ENCODE peak calls at places on chromosomes 1 and 21, in seven cellular contexts. One of them, this sample, is unnamed.
A peak's percentile ranks its signal among the peaks of the same experiment; 100 is the strongest.

GRCh38 chr1:35278886-35279554 is 10.5 kb downstream of the ZMYM4 start:
- DNase-seq in brain microvascular endothelial cell: peak; percentile 31
- DNase-seq in OCI-LY7: no peak
- DNase-seq in skeletal muscle cell: no peak
- DNase-seq in mammary epithelial cell: no peak
- DNase-seq in breast epithelium: no peak
- DNase-seq in gastrocnemius medialis: no peak
- DNase-seq in this sample: no peak

GRCh38 chr1:90074555-90075315 is 79.8 kb downstream of the ZNF326 start:
- DNase-seq in brain microvascular endothelial cell: no peak
- DNase-seq in OCI-LY7: no peak
- DNase-seq in skeletal muscle cell: no peak
- DNase-seq in mammary epithelial cell: no peak
- DNase-seq in breast epithelium: no peak
- DNase-seq in gastrocnemius medialis: no peak
- DNase-seq in this sample: no peak

GRCh38 chr1:46549697-46550681 is 1.5 kb downstream of the KNCN start:
- DNase-seq in brain microvascular endothelial cell: peak; percentile 75
- DNase-seq in OCI-LY7: peak; percentile 10
- DNase-seq in skeletal muscle cell: no peak
- DNase-seq in mammary epithelial cell: peak; percentile 49
- DNase-seq in breast epithelium: no peak
- DNase-seq in gastrocnemius medialis: no peak
- DNase-seq in this sample: peak; percentile 23

GRCh38 chr1:117375327-117375726 is 8.1 kb downstream of the MAN1A2 start:
- DNase-seq in brain microvascular endothelial cell: no peak
- DNase-seq in OCI-LY7: no peak
- DNase-seq in skeletal muscle cell: no peak
- DNase-seq in mammary epithelial cell: no peak
- DNase-seq in breast epithelium: no peak
- DNase-seq in gastrocnemius medialis: no peak
- DNase-seq in this sample: no peak

GRCh38 chr1:101365186-101365585 is 128.4 kb downstream of the S1PR1 start:
- DNase-seq in brain microvascular endothelial cell: peak; percentile 20
- DNase-seq in OCI-LY7: no peak
- DNase-seq in skeletal muscle cell: no peak
- DNase-seq in mammary epithelial cell: no peak
- DNase-seq in breast epithelium: no peak
- DNase-seq in gastrocnemius medialis: no peak
- DNase-seq in this sample: peak; percentile 21

GRCh38 chr1:212699839-212700596 is at the start of gene BATF3:
- DNase-seq in brain microvascular endothelial cell: no peak
- DNase-seq in OCI-LY7: peak; percentile 43
- DNase-seq in skeletal muscle cell: no peak
- DNase-seq in mammary epithelial cell: no peak
- DNase-seq in breast epithelium: no peak
- DNase-seq in gastrocnemius medialis: no peak
- DNase-seq in this sample: no peak

GRCh38 chr1:92538048-92538412 is 51.3 kb upstream of the GFI1 start:
- DNase-seq in brain microvascular endothelial cell: no peak
- DNase-seq in OCI-LY7: no peak
- DNase-seq in skeletal muscle cell: no peak
- DNase-seq in mammary epithelial cell: no peak
- DNase-seq in breast epithelium: no peak
- DNase-seq in gastrocnemius medialis: no peak
- DNase-seq in this sample: no peak

GRCh38 chr1:233624289-233624688 is 10.4 kb downstream of the KCNK1 start:
- DNase-seq in brain microvascular endothelial cell: no peak
- DNase-seq in OCI-LY7: no peak
- DNase-seq in skeletal muscle cell: no peak
- DNase-seq in mammary epithelial cell: no peak
- DNase-seq in breast epithelium: no peak
- DNase-seq in gastrocnemius medialis: no peak
- DNase-seq in this sample: no peak

GRCh38 chr1:172417552-172417951 is 2.9 kb upstream of the C1orf105 start:
- DNase-seq in brain microvascular endothelial cell: no peak
- DNase-seq in OCI-LY7: no peak
- DNase-seq in skeletal muscle cell: no peak
- DNase-seq in mammary epithelial cell: peak; percentile 62
- DNase-seq in breast epithelium: no peak
- DNase-seq in gastrocnemius medialis: no peak
- DNase-seq in this sample: no peak

GRCh38 chr1:213014642-213015041 is 1.0 kb downstream of the ANGEL2 start:
- DNase-seq in brain microvascular endothelial cell: peak; percentile 9
- DNase-seq in OCI-LY7: peak; percentile 29
- DNase-seq in skeletal muscle cell: no peak
- DNase-seq in mammary epithelial cell: peak; percentile 5
- DNase-seq in breast epithelium: no peak
- DNase-seq in gastrocnemius medialis: no peak
- DNase-seq in this sample: peak; percentile 33

GRCh38 chr1:31593136-31593665 is 16.9 kb downstream of the TINAGL1 start:
- DNase-seq in brain microvascular endothelial cell: no peak
- DNase-seq in OCI-LY7: no peak
- DNase-seq in skeletal muscle cell: no peak
- DNase-seq in mammary epithelial cell: no peak
- DNase-seq in breast epithelium: no peak
- DNase-seq in gastrocnemius medialis: no peak
- DNase-seq in this sample: no peak

GRCh38 chr1:26792924-26793323 is 5.2 kb downstream of the PIGV start:
- DNase-seq in brain microvascular endothelial cell: no peak
- DNase-seq in OCI-LY7: no peak
- DNase-seq in skeletal muscle cell: no peak
- DNase-seq in mammary epithelial cell: no peak
- DNase-seq in breast epithelium: no peak
- DNase-seq in gastrocnemius medialis: no peak
- DNase-seq in this sample: no peak

GRCh38 chr1:66980745-66981367 is 56.1 kb downstream of the MIER1 start:
- DNase-seq in brain microvascular endothelial cell: no peak
- DNase-seq in OCI-LY7: no peak
- DNase-seq in skeletal muscle cell: no peak
- DNase-seq in mammary epithelial cell: peak; percentile 35
- DNase-seq in breast epithelium: no peak
- DNase-seq in gastrocnemius medialis: no peak
- DNase-seq in this sample: peak; percentile 42

GRCh38 chr1:106584127-106584526 is 472.3 kb upstream of the PRMT6 start:
- DNase-seq in brain microvascular endothelial cell: no peak
- DNase-seq in OCI-LY7: no peak
- DNase-seq in skeletal muscle cell: no peak
- DNase-seq in mammary epithelial cell: no peak
- DNase-seq in breast epithelium: no peak
- DNase-seq in gastrocnemius medialis: no peak
- DNase-seq in this sample: peak; percentile 57

GRCh38 chr1:71019248-71019647 is 28.4 kb downstream of the PTGER3 start:
- DNase-seq in brain microvascular endothelial cell: no peak
- DNase-seq in OCI-LY7: no peak
- DNase-seq in skeletal muscle cell: no peak
- DNase-seq in mammary epithelial cell: no peak
- DNase-seq in breast epithelium: no peak
- DNase-seq in gastrocnemius medialis: no peak
- DNase-seq in this sample: no peak

GRCh38 chr21:38751379-38752050 is 54.2 kb upstream of the ETS2 start:
- DNase-seq in brain microvascular endothelial cell: peak; percentile 83
- DNase-seq in OCI-LY7: no peak
- DNase-seq in skeletal muscle cell: no peak
- DNase-seq in mammary epithelial cell: no peak
- DNase-seq in breast epithelium: no peak
- DNase-seq in gastrocnemius medialis: peak; percentile 38
- DNase-seq in this sample: peak; percentile 95

GRCh38 chr1:37475380-37476086 is 1.2 kb downstream of the ZC3H12A start:
- DNase-seq in brain microvascular endothelial cell: no peak
- DNase-seq in OCI-LY7: no peak
- DNase-seq in skeletal muscle cell: no peak
- DNase-seq in mammary epithelial cell: no peak
- DNase-seq in breast epithelium: peak; percentile 46
- DNase-seq in gastrocnemius medialis: peak; percentile 46
- DNase-seq in this sample: no peak

GRCh38 chr1:66940968-66941367 is 16.2 kb downstream of the MIER1 start:
- DNase-seq in brain microvascular endothelial cell: peak; percentile 65
- DNase-seq in OCI-LY7: no peak
- DNase-seq in skeletal muscle cell: no peak
- DNase-seq in mammary epithelial cell: no peak
- DNase-seq in breast epithelium: no peak
- DNase-seq in gastrocnemius medialis: no peak
- DNase-seq in this sample: peak; percentile 58

DNA sequence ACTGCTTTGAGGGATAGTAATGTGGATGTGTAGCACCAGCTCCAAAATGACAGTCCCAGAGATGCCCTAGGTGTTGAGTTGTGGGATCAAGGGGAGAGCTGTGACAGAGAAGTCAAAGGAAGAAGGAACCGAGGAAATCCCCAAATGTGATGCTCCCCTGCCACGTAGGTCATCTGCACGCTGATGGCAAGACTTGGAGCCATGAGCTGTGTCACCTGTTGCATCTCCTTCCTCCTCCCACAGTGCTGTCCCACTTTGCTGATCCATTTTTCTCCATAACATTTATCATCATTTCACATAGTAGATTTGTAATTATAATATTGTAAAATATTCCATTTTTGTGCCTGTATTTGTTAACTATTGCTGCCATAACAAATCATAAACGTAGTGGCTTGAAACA is 17.6 kb upstream of the RCAN1 start:
- DNase-seq in brain microvascular endothelial cell: no peak
- DNase-seq in OCI-LY7: no peak
- DNase-seq in skeletal muscle cell: no peak
- DNase-seq in mammary epithelial cell: no peak
- DNase-seq in breast epithelium: no peak
- DNase-seq in gastrocnemius medialis: no peak
- DNase-seq in this sample: no peak
- H3K4me3 ChIP-seq in brain microvascular endothelial cell: no peak overlapping the region
- H3K4me3 ChIP-seq in OCI-LY7: no peak overlapping the region
- H3K4me3 ChIP-seq in skeletal muscle cell: no peak overlapping the region
- H3K4me3 ChIP-seq in mammary epithelial cell: no peak overlapping the region
- H3K4me3 ChIP-seq in breast epithelium: no peak overlapping the region
- H3K4me3 ChIP-seq in gastrocnemius medialis: no peak overlapping the region
- H3K4me3 ChIP-seq in this sample: no peak overlapping the region

GRCh38 chr1:42320689-42321088 is 14.3 kb downstream of the FOXJ3 start:
- DNase-seq in brain microvascular endothelial cell: no peak
- DNase-seq in OCI-LY7: no peak
- DNase-seq in skeletal muscle cell: no peak
- DNase-seq in mammary epithelial cell: no peak
- DNase-seq in breast epithelium: no peak
- DNase-seq in gastrocnemius medialis: no peak
- DNase-seq in this sample: no peak

GRCh38 chr1:42318601-42319000 is 16.4 kb downstream of the FOXJ3 start:
- DNase-seq in brain microvascular endothelial cell: no peak
- DNase-seq in OCI-LY7: no peak
- DNase-seq in skeletal muscle cell: no peak
- DNase-seq in mammary epithelial cell: no peak
- DNase-seq in breast epithelium: no peak
- DNase-seq in gastrocnemius medialis: no peak
- DNase-seq in this sample: no peak

GRCh38 chr1:42321731-42322130 is 13.3 kb downstream of the FOXJ3 start:
- DNase-seq in brain microvascular endothelial cell: no peak
- DNase-seq in OCI-LY7: no peak
- DNase-seq in skeletal muscle cell: no peak
- DNase-seq in mammary epithelial cell: no peak
- DNase-seq in breast epithelium: no peak
- DNase-seq in gastrocnemius medialis: no peak
- DNase-seq in this sample: no peak

GRCh38 chr1:42319128-42319851 is 15.7 kb downstream of the FOXJ3 start:
- DNase-seq in brain microvascular endothelial cell: peak; percentile 60
- DNase-seq in OCI-LY7: no peak
- DNase-seq in skeletal muscle cell: peak; percentile 55
- DNase-seq in mammary epithelial cell: peak; percentile 17
- DNase-seq in breast epithelium: no peak
- DNase-seq in gastrocnemius medialis: no peak
- DNase-seq in this sample: peak; percentile 57

GRCh38 chr1:42319871-42320484 is 15.1 kb downstream of the FOXJ3 start:
- DNase-seq in brain microvascular endothelial cell: no peak
- DNase-seq in OCI-LY7: no peak
- DNase-seq in skeletal muscle cell: no peak
- DNase-seq in mammary epithelial cell: no peak
- DNase-seq in breast epithelium: no peak
- DNase-seq in gastrocnemius medialis: no peak
- DNase-seq in this sample: no peak
- H3K4me3 ChIP-seq in brain microvascular endothelial cell: no peak overlapping the region
- H3K4me3 ChIP-seq in OCI-LY7: no peak overlapping the region
- H3K4me3 ChIP-seq in skeletal muscle cell: no peak overlapping the region
- H3K4me3 ChIP-seq in mammary epithelial cell: no peak overlapping the region
- H3K4me3 ChIP-seq in breast epithelium: no peak overlapping the region
- H3K4me3 ChIP-seq in gastrocnemius medialis: peak overlapping the region; percentile 14
- H3K4me3 ChIP-seq in this sample: no peak overlapping the region

DNA sequence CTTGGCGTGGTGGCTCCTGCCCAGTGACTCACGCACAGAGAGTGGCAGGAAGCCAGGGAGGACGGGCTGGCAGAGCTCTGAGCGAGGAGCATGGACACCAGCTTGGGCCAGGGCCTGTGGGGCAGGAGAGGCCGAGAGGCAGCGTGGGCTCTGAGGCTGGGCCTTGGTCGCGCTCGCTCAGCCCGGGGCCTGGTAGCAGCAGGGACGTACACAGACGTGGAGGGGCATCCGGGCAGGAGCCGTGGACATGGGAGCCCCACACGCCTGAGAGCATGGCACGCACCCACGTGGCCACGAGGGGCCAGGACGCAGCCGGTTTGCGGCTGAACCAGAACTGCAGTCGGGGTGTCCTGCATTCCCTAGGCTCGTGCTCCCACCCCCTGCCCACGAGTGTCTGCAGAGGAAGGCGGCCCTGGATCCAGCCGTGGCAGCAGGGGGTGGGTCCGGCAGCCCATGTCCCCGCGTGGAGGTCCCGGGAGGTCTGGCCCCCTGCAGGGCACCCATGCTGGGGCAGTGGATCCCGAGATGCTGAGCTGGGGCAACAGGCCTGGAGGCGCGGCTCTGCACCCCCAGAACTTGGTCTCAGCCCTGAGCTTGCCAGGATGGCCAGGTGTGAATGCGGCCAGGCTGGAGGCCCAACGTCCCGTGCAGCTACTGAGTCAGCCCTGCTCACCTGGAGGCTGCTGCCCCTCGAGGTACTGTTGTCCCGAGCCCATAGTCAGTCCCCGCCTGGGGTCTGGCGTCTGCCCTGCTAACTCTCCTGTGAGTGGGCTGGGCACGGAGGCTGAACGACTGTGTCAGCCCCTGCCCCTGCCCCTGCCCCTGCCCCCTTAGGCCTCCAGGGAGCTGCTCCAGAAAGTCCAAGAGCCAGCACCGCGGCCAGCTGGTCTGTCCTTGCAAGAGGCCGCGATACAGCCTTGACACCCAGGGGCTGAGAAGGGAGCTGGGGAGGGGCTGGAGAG is 61.6 kb downstream of the SLX9 start:
- DNase-seq in brain microvascular endothelial cell: no peak
- DNase-seq in OCI-LY7: no peak
- DNase-seq in skeletal muscle cell: peak; percentile 34
- DNase-seq in mammary epithelial cell: peak; percentile 84
- DNase-seq in breast epithelium: peak; percentile 77
- DNase-seq in gastrocnemius medialis: peak; percentile 90
- DNase-seq in this sample: peak; percentile 49
- H3K4me3 ChIP-seq in brain microvascular endothelial cell: no peak overlapping the region
- H3K4me3 ChIP-seq in OCI-LY7: no peak overlapping the region
- H3K4me3 ChIP-seq in skeletal muscle cell: no peak overlapping the region
- H3K4me3 ChIP-seq in mammary epithelial cell: no peak overlapping the region
- H3K4me3 ChIP-seq in breast epithelium: no peak overlapping the region
- H3K4me3 ChIP-seq in gastrocnemius medialis: peak overlapping the region; percentile 6
- H3K4me3 ChIP-seq in this sample: no peak overlapping the region

DNA sequence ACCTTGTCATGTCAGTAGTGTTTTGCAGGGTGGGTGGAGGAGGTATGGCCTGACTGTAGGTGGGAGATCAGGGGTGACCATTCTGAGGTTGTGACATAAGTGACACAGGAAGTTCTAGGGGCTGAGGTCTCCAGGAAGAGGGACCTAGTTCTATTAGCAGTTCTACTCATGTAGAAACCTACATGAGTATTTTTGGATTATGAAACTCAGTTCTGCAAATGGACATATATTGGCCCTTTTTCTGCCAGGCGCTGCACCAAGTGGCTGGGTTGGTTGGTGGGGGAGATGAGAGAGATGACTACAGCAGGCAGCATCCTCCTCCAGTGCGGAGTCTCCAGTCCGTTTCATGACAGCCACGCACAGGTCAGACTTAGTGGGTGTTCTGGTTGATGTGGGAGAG is 54.0 kb downstream of the PRDM2 start:
- DNase-seq in brain microvascular endothelial cell: no peak
- DNase-seq in OCI-LY7: no peak
- DNase-seq in skeletal muscle cell: no peak
- DNase-seq in mammary epithelial cell: no peak
- DNase-seq in breast epithelium: no peak
- DNase-seq in gastrocnemius medialis: no peak
- DNase-seq in this sample: no peak
- H3K4me3 ChIP-seq in brain microvascular endothelial cell: no peak overlapping the region
- H3K4me3 ChIP-seq in OCI-LY7: peak overlapping the region; percentile 14
- H3K4me3 ChIP-seq in skeletal muscle cell: no peak overlapping the region
- H3K4me3 ChIP-seq in mammary epithelial cell: no peak overlapping the region
- H3K4me3 ChIP-seq in breast epithelium: no peak overlapping the region
- H3K4me3 ChIP-seq in gastrocnemius medialis: no peak overlapping the region
- H3K4me3 ChIP-seq in this sample: no peak overlapping the region